ENCODE peak calls at places on chromosomes 5 and 9, in nine cellular contexts. R is WERI-Rb-1; O is gastrocnemius medialis; C is astrocyte of the spinal cord; N is tibial nerve; G is mammary epithelial cell; H is CD8-positive, alpha-beta T cell; V is AG09309; M is cardiac muscle cell. Y is an unnamed sample.

GRCh38 chr9:1707291-1707690 is 307.9 kb upstream of the SMARCA2 start:
- DNase-seq in R (no peak), O (no peak), C (no peak), N (no peak), G (peak), H (no peak), V (no peak), M (no peak), Y (no peak)

GRCh38 chr5:160508780-160509361 is 87.2 kb downstream of the PTTG1 start:
- DNase-seq in R (peak), O (peak), C (peak), N (peak), G (peak), H (peak), V (peak), M (peak), Y (peak)

GRCh38 chr5:5421149-5421960 is 1.1 kb upstream of the ICE1 start:
- DNase-seq in R (peak), O (no peak), C (peak), N (peak), G (peak), H (peak), V (no peak), M (peak), Y (no peak)

GRCh38 chr5:176573564-176574296 is 24.6 kb downstream of the CDHR2 start:
- DNase-seq in R (peak), O (peak), C (peak), N (peak), G (peak), H (peak), V (no peak), M (peak), Y (no peak)

GRCh38 chr9:3875371-3876132 is 349.8 kb upstream of the RFX3 start:
- DNase-seq in R (no peak), O (no peak), C (peak), N (no peak), G (peak), H (no peak), V (peak), M (peak), Y (peak)

GRCh38 chr9:95507456-95508241 is 9.1 kb downstream of the PTCH1 start:
- DNase-seq in R (peak), O (peak), C (peak), N (no peak), G (peak), H (peak), V (no peak), M (peak), Y (peak)

GRCh38 chr5:56327810-56328209 is 94.7 kb upstream of the ANKRD55 start:
- DNase-seq in R (no peak), O (no peak), C (no peak), N (no peak), G (no peak), H (peak), V (no peak), M (no peak), Y (no peak)

GRCh38 chr5:140295414-140295813 is 7.5 kb downstream of the PFDN1 start:
- DNase-seq in R (no peak), O (peak), C (peak), N (peak), G (peak), H (no peak), V (peak), M (peak), Y (peak)

GRCh38 chr5:92890841-92891244 is 690.2 kb downstream of the NR2F1-AS1 start:
- DNase-seq in R (no peak), O (no peak), C (no peak), N (no peak), G (no peak), H (no peak), V (no peak), M (peak), Y (no peak)

GRCh38 chr5:123217183-123217582 is 128.1 kb downstream of the PRDM6 start:
- DNase-seq in R (no peak), O (no peak), C (no peak), N (no peak), G (no peak), H (no peak), V (no peak), M (no peak), Y (no peak)

GRCh38 chr9:117704024-117704575 is at the start of gene TLR4:
- DNase-seq in R (no peak), O (peak), C (peak), N (peak), G (peak), H (no peak), V (no peak), M (peak), Y (peak)

GRCh38 chr9:21428235-21428634 is 12.0 kb upstream of the IFNA1 start:
- DNase-seq in R (no peak), O (no peak), C (no peak), N (no peak), G (no peak), H (no peak), V (no peak), M (no peak), Y (no peak)

GRCh38 chr5:117803533-117803932 is 1184.8 kb downstream of the DTWD2 start:
- DNase-seq in R (no peak), O (no peak), C (peak), N (no peak), G (no peak), H (no peak), V (peak), M (peak), Y (no peak)

GRCh38 chr9:133995012-133995896 is 3.1 kb upstream of the VAV2 start:
- DNase-seq in R (peak), O (no peak), C (no peak), N (no peak), G (peak), H (no peak), V (no peak), M (no peak), Y (no peak)

GRCh38 chr5:53473644-53474043 is 6.8 kb upstream of the FST start:
- DNase-seq in R (no peak), O (no peak), C (peak), N (no peak), G (no peak), H (no peak), V (no peak), M (no peak), Y (no peak)

GRCh38 chr5:90575712-90576111 is 17.1 kb downstream of the ADGRV1 start:
- DNase-seq in R (no peak), O (no peak), C (no peak), N (no peak), G (no peak), H (no peak), V (no peak), M (no peak), Y (no peak)

GRCh38 chr5:110840347-110840960 is 101.6 kb downstream of the SLC25A46 start:
- DNase-seq in R (no peak), O (no peak), C (no peak), N (no peak), G (no peak), H (no peak), V (no peak), M (no peak), Y (no peak)

GRCh38 chr5:32828492-32828891 is 117.4 kb downstream of the NPR3 start:
- DNase-seq in R (no peak), O (no peak), C (peak), N (no peak), G (peak), H (no peak), V (no peak), M (no peak), Y (no peak)

GRCh38 chr5:179875741-179876667 is 17.4 kb upstream of the MRNIP start:
- DNase-seq in R (no peak), O (no peak), C (no peak), N (no peak), G (no peak), H (no peak), V (no peak), M (no peak), Y (no peak)

GRCh38 chr9:115198018-115198417 is 80.1 kb upstream of the TNC start:
- DNase-seq in R (peak), O (peak), C (peak), N (peak), G (peak), H (no peak), V (no peak), M (peak), Y (no peak)

GRCh38 chr9:78601957-78602565 is 305.1 kb downstream of the PSAT1 start:
- DNase-seq in R (peak), O (no peak), C (peak), N (peak), G (peak), H (no peak), V (no peak), M (peak), Y (peak)

GRCh38 chr9:79257671-79258410 is 313.9 kb upstream of the TLE4 start:
- DNase-seq in R (peak), O (no peak), C (peak), N (no peak), G (no peak), H (no peak), V (no peak), M (no peak), Y (peak)

GRCh38 chr9:130694205-130694604 is 625 bp downstream of the EXOSC2 start:
- DNase-seq in R (no peak), O (no peak), C (no peak), N (no peak), G (no peak), H (no peak), V (no peak), M (no peak), Y (no peak)

GRCh38 chr9:115035872-115036612 is 81.9 kb downstream of the TNC start:
- DNase-seq in R (no peak), O (peak), C (peak), N (peak), G (peak), H (no peak), V (peak), M (peak), Y (peak)

GRCh38 chr5:158676642-158677489 is 422.9 kb downstream of the EBF1 start:
- DNase-seq in R (peak), O (no peak), C (no peak), N (no peak), G (no peak), H (no peak), V (no peak), M (no peak), Y (no peak)

GRCh38 chr5:33321026-33321425 is 119.7 kb upstream of the TARS1 start:
- DNase-seq in R (no peak), O (peak), C (peak), N (peak), G (peak), H (no peak), V (peak), M (peak), Y (peak)

GRCh38 chr5:139882961-139883539 is 87.4 kb downstream of the PSD2 start:
- DNase-seq in R (peak), O (peak), C (no peak), N (no peak), G (peak), H (no peak), V (no peak), M (no peak), Y (no peak)

GRCh38 chr9:6667633-6668280 is 22.2 kb upstream of the GLDC start:
- DNase-seq in R (peak), O (no peak), C (peak), N (no peak), G (no peak), H (no peak), V (no peak), M (peak), Y (no peak)

GRCh38 chr5:43497311-43498104 is 13.8 kb upstream of the TMEM267 start:
- DNase-seq in R (no peak), O (no peak), C (no peak), N (no peak), G (no peak), H (no peak), V (no peak), M (no peak), Y (no peak)

GRCh38 chr5:133921899-133922468 is 46.4 kb downstream of the C5orf15 start:
- DNase-seq in R (peak), O (no peak), C (no peak), N (no peak), G (no peak), H (no peak), V (no peak), M (no peak), Y (no peak)

GRCh38 chr5:90947667-90948066 is 389.1 kb downstream of the ADGRV1 start:
- DNase-seq in R (no peak), O (no peak), C (no peak), N (no peak), G (no peak), H (no peak), V (no peak), M (no peak), Y (no peak)

GRCh38 chr5:76831108-76831447 is 12.2 kb downstream of the F2RL1 start:
- DNase-seq in R (no peak), O (no peak), C (peak), N (no peak), G (peak), H (no peak), V (peak), M (peak), Y (peak)

GRCh38 chr9:120936011-120936763 is 9.6 kb upstream of the TRAF1 start:
- DNase-seq in R (peak), O (peak), C (peak), N (peak), G (peak), H (peak), V (peak), M (peak), Y (peak)

GRCh38 chr9:120937127-120937526 is 10.5 kb upstream of the TRAF1 start:
- DNase-seq in R (no peak), O (no peak), C (no peak), N (peak), G (no peak), H (no peak), V (no peak), M (peak), Y (no peak)

GRCh38 chr9:120937596-120937995 is 11.0 kb upstream of the TRAF1 start:
- DNase-seq in R (no peak), O (no peak), C (peak), N (no peak), G (no peak), H (no peak), V (no peak), M (peak), Y (no peak)

GRCh38 chr9:120935383-120935857 is 8.8 kb upstream of the TRAF1 start:
- DNase-seq in R (no peak), O (peak), C (peak), N (peak), G (peak), H (no peak), V (peak), M (peak), Y (peak)

GRCh38 chr9:120936764-120937122 is 10.1 kb upstream of the TRAF1 start:
- DNase-seq in R (no peak), O (no peak), C (no peak), N (no peak), G (no peak), H (no peak), V (no peak), M (no peak), Y (no peak)
- TF ChIP-seq CTCF in R (no peak), O (peak), C (no peak), N (no peak), G (no peak), H (peak), V (no peak), M (no peak), Y (no peak)

DNA sequence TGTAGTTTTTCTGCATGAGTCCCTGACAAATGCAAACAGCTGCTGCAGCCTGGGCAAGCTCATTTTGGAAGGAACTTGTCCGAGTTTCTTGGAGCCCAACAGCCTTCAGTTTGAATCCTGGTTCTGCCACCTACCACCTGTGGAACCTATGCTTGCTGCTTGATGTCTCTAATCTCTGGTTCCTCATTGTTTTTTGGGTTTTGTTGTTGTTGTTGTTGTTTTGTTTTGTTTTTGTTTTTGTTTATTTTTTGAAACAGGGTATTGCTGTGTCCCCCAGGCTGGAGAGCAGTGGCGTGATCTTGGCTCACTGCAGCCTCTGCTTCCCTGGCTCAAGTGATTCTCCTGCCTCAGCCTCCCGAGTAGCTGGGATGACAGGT is 32.0 kb upstream of the WDR38 start:
- DNase-seq in R (no peak), O (no peak), C (no peak), N (no peak), G (no peak), H (no peak), V (no peak), M (no peak), Y (no peak)
- H3K4me3 ChIP-seq in R (no peak), O (no peak), C (no peak), N (no peak), G (no peak), H (no peak), V (no peak), M (no peak), Y (no peak)

DNA sequence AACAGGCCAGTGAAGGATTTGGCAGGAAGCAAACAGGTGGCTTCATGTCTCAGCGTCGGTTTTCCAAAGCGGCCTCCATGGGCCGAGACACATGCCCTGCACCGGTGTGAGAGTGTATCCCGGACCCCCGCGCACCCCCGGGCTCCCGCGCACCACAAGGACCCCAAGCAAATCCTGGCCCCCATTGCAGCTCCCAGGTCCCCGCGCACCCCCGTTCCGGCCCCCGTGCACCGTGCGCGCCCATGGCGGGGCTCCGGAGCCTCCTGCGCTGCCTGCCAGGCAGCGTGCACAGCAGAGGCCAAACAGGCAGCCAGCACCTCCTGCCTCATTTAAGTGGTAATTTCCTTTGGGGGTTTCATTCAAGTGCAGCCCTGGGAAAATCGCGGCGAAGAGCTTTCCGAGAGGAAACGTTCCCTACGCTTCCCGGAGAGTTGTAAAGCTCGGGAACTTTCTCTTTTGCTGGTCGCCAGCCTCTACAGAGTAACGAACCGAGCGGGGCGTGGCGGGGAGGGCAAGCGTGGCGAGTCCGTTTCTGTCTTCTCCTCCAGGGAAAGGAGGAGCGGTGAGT is 145.5 kb upstream of the SLC24A2 start:
- DNase-seq in R (no peak), O (no peak), C (peak), N (no peak), G (no peak), H (no peak), V (no peak), M (peak), Y (no peak)
- TF ChIP-seq CTCF in R (no peak), O (no peak), C (peak), N (no peak), G (no peak), H (no peak), V (no peak), M (peak), Y (peak)

GRCh38 chr5:82355496-82355895 is 77.3 kb upstream of the RPS23 start:
- DNase-seq in R (no peak), O (no peak), C (no peak), N (no peak), G (no peak), H (no peak), V (no peak), M (no peak), Y (no peak)

GRCh38 chr5:82355053-82355452 is 76.9 kb upstream of the RPS23 start:
- DNase-seq in R (no peak), O (no peak), C (no peak), N (no peak), G (no peak), H (no peak), V (no peak), M (no peak), Y (no peak)

GRCh38 chr5:82355921-82356454 is 77.8 kb upstream of the RPS23 start:
- DNase-seq in R (no peak), O (no peak), C (no peak), N (no peak), G (no peak), H (no peak), V (no peak), M (peak), Y (peak)

GRCh38 chr5:82358454-82358853 is 80.3 kb upstream of the RPS23 start:
- DNase-seq in R (no peak), O (no peak), C (peak), N (no peak), G (peak), H (no peak), V (peak), M (peak), Y (peak)

DNA sequence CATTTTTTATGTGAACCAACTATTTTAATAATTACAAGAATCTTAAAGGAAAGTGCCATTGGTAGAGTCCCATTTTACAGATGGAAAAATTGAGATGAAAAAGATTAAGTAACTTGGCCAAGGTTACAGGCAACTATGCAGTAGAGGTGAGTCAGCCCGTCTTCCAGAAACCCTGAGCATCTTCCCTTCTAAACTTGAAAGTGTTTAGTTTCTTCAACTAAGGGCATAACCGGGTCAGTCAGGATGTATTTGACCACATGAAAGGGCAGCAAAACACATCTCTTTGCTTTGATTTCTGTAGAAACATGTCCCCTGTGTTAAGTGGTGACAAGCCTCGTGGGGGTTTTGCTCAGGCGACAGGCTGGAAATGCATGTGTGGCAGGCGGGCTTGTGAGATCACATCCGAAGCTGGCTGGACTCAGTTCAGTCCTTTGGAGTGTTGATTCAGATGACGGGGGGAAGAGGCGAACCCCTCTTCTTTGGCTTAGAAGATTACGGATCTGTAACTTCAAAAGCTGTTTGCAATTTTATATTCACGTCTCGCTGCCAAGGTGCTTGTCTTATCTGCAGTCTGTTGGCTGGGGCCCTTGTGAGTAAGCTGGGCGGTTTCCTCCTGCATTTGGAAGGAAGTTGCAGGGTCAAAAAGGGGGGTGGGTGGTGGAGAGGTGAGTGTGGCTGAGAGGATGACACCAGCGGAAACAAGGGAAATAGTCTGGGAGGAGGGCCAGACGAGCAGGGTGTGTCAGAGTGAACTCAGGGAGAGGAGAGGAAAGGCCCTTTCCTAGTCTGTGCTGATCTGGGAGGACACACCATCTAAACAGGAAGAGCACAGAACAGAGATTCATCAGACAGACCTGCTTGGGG is 78.9 kb upstream of the RPS23 start:
- DNase-seq in R (no peak), O (peak), C (peak), N (peak), G (peak), H (peak), V (peak), M (peak), Y (peak)
- H3K4me3 ChIP-seq in R (no peak), O (no peak), C (no peak), N (no peak), G (no peak), H (no peak), V (no peak), M (no peak), Y (no peak)

Y was measured in astrocyte of the cerebellum.